ENCODE peak calls at places on chromosomes 12 and 14, in four cellular contexts. U, F, Q and L are unnamed samples.

GRCh38 chr12:122457627-122458026 is 35.2 kb upstream of the CLIP1 start:
- DNase-seq in Q (no peak), F (no peak), U (no peak), L (no peak)

GRCh38 chr12:2297004-2297403 is 244.2 kb downstream of the CACNA1C start:
- DNase-seq in F (no peak), U (no peak), Q (no peak), L (no peak)

GRCh38 chr14:96206461-96206860 is 1.8 kb downstream of the BDKRB2 start:
- DNase-seq in F (no peak), U (no peak), Q (no peak), L (no peak)

GRCh38 chr14:104978774-104979691 is 859 bp upstream of the AHNAK2 start:
- DNase-seq in F (no peak), U (no peak), Q (no peak), L (no peak)

GRCh38 chr14:33836203-33836894 is 114.5 kb downstream of the EGLN3 start:
- DNase-seq in F (peak), U (no peak), Q (no peak), L (no peak)

GRCh38 chr14:92759300-92759678 is 10.9 kb upstream of the LGMN start:
- DNase-seq in F (peak), Q (no peak), U (no peak), L (no peak)

GRCh38 chr12:120784804-120785203 is 59.2 kb downstream of the ACADS start:
- DNase-seq in U (no peak), Q (no peak), F (no peak), L (no peak)

GRCh38 chr12:83996671-83997070 is 915.9 kb downstream of the SLC6A15 start:
- DNase-seq in F (no peak), Q (no peak), U (no peak), L (no peak)

GRCh38 chr12:30026621-30027234 is 243.0 kb upstream of the TMTC1 start:
- DNase-seq in F (no peak), U (no peak), Q (no peak), L (no peak)

GRCh38 chr14:35044939-35045797 is 904 bp upstream of the FAM177A1 start:
- DNase-seq in U (no peak), Q (no peak), F (no peak), L (no peak)

GRCh38 chr12:64950899-64951298 is 126.5 kb downstream of the TBC1D30 start:
- DNase-seq in F (no peak), Q (no peak), U (no peak), L (no peak)

GRCh38 chr12:126784328-126784921 is 1482.5 kb upstream of the TMEM132C start:
- DNase-seq in F (peak), Q (no peak), U (peak), L (peak)

GRCh38 chr12:45336762-45337596 is 121.1 kb downstream of the ANO6 start:
- DNase-seq in F (peak), U (no peak), Q (no peak), L (no peak)

GRCh38 chr14:89833120-89833521 is 121.4 kb downstream of the EFCAB11 start:
- DNase-seq in Q (no peak), F (no peak), U (no peak), L (no peak)

GRCh38 chr14:80213602-80214001 is 2.3 kb upstream of the DIO2 start:
- DNase-seq in U (peak), Q (no peak), F (no peak), L (peak)

GRCh38 chr12:88703790-88704189 is 123.5 kb upstream of the KITLG start:
- DNase-seq in Q (no peak), F (no peak), U (no peak), L (no peak)

GRCh38 chr12:47651368-47652254 is 54.2 kb downstream of the RPAP3 start:
- DNase-seq in F (no peak), Q (peak), U (peak), L (peak)

GRCh38 chr14:56205906-56206305 is 87.7 kb downstream of the PELI2 start:
- DNase-seq in F (no peak), Q (no peak), U (no peak), L (no peak)

GRCh38 chr14:63551338-63551737 is 8.2 kb upstream of the PPP2R5E start:
- DNase-seq in F (no peak), Q (no peak), U (no peak), L (no peak)

GRCh38 chr12:5493018-5493417 is 61.1 kb downstream of the NTF3 start:
- DNase-seq in F (no peak), Q (no peak), U (no peak), L (no peak)

GRCh38 chr12:19750116-19750644 is 310.9 kb downstream of the AEBP2 start:
- DNase-seq in U (no peak), F (no peak), Q (no peak), L (no peak)

GRCh38 chr12:19740472-19741131 is 301.3 kb downstream of the AEBP2 start:
- DNase-seq in U (no peak), F (no peak), Q (no peak), L (no peak)

GRCh38 chr12:19746471-19746870 is 307.2 kb downstream of the AEBP2 start:
- DNase-seq in F (no peak), Q (no peak), U (no peak), L (no peak)

GRCh38 chr12:19741132-19741489 is 301.8 kb downstream of the AEBP2 start:
- DNase-seq in Q (no peak), U (no peak), F (no peak), L (no peak)

DNA sequence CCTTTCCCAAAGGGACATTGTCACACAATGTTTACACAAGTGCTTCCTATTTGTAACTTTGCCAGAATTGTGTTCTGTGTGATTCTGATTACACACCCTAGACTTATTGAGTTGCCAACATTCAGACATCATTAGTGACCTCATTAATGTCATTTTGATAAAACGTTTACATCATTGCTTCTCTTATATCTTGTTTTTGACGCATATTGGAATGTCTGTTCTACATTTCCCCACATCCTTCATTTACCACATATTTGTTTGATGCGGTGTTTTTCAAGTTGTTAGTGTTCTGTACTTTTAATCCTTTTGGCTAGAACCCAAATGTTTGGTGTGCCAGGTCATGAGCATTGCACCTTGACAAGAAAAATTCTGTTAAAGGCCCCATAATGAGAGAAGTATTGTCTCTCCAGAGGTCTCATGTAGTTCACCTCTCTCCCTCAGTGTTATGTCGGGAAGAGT is 305.5 kb downstream of the AEBP2 start:
- DNase-seq in Q (no peak), U (no peak), F (no peak), L (peak)
- TF ChIP-seq USF2 in Q (no peak), U (no peak), F (no peak), L (no peak)

GRCh38 chr14:68683326-68683725 is 109.5 kb downstream of the ZFP36L1 start:
- DNase-seq in U (no peak), Q (no peak), F (no peak), L (no peak)
- TF ChIP-seq RAD21 in U (no peak), Q (no peak), F (no peak), L (no peak)

DNA sequence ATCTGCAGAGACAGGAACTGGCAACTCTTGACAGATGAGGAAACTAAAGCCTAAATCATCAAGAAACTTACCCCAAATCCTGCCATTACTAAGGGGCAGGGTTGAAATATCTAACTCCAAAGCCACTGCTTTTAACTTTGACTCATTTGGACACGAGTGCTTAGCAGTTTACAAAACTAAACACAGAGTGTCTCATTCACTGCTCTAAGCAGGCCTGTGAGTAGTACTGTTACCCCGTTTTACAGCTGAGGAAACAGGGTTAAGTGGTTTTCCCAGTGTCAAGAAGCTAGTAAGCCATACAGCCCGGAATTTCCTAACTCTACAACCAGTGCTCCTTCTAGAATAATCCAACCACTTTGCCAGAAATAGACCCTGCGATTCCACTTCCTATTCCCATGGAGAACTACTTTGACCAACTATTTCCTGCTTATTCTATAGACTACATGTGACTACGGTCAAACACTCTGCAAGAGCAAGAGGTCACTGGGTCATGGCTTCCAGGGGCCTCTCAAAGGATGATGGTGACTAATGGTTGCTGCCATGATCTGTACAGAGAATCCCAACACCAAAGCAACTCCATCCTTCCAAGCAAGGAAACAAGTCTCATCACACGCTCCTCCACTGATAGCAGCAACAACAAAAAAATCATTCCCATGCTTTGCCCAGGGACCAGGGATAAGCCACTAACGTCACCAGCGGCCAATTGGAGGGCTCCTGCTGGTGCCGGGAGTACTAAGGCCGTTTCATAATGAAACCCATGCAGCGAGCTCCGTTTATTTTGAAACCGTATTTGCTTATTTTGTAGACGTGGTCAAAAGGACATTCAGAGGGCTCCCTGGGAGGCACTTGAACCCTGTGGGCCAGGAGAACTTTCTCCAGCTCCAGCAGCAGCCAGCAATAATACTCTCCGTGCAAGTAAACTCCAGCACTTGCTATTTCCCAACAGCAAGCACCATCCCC is 56.3 kb downstream of the NUAK1 start:
- DNase-seq in F (no peak), U (no peak), Q (no peak), L (no peak)
- TF ChIP-seq POLR2AphosphoS2 in F (no peak), U (no peak), Q (no peak), L (no peak)

GRCh38 chr14:82067221-82067620 is 533.6 kb upstream of the SEL1L start:
- DNase-seq in F (no peak), Q (no peak), U (no peak), L (no peak)

GRCh38 chr14:82070753-82071152 is 537.1 kb upstream of the SEL1L start:
- DNase-seq in U (no peak), Q (no peak), F (no peak), L (no peak)

GRCh38 chr14:82075566-82075965 is 541.9 kb upstream of the SEL1L start:
- DNase-seq in F (no peak), U (no peak), Q (no peak), L (no peak)

DNA sequence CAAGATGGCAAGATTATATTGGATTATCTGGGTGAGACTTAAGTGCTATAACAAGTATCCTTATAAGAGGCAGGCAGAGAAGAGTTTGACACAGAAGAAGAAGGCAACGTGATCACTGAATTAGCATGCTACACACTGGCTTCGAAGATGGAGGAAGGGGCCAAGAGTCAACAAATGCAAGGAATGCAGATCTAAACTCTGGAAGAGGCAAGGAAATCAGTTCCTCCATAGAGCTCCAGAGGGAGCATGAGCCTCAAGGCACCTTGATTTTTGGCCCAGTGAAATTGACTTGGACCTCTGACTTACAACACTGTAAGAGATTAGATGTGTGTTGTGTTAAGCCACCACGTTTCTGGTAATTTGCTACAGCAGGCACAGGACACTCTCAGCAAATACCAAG is 536.4 kb upstream of the SEL1L start:
- DNase-seq in U (no peak), F (no peak), Q (no peak), L (no peak)
- TF ChIP-seq USF2 in U (no peak), F (no peak), Q (no peak), L (no peak)

GRCh38 chr14:64675246-64675645 is 29.0 kb upstream of the PLEKHG3 start:
- DNase-seq in F (peak), Q (no peak), U (no peak), L (no peak)

GRCh38 chr14:64674829-64675228 is 29.4 kb upstream of the PLEKHG3 start:
- DNase-seq in U (no peak), Q (no peak), F (no peak), L (no peak)

GRCh38 chr14:64673329-64673728 is 30.9 kb upstream of the PLEKHG3 start:
- DNase-seq in U (no peak), F (no peak), Q (no peak), L (no peak)

GRCh38 chr14:64673748-64674147 is 30.5 kb upstream of the PLEKHG3 start:
- DNase-seq in U (no peak), Q (peak), F (no peak), L (no peak)

GRCh38 chr14:64671591-64671990 is 32.6 kb upstream of the PLEKHG3 start:
- DNase-seq in U (peak), Q (no peak), F (peak), L (peak)
- TF ChIP-seq RAD21 in U (peak), Q (peak), F (peak), L (peak)

GRCh38 chr14:46054526-46054925 is 597.1 kb downstream of the RPL10L start:
- DNase-seq in U (no peak), F (no peak), Q (no peak), L (no peak)
- TF ChIP-seq POLR2AphosphoS2 in U (no peak), F (no peak), Q (no peak), L (no peak)

GRCh38 chr12:71219224-71219623 is 61.4 kb upstream of the TSPAN8 start:
- DNase-seq in Q (no peak), F (no peak), U (no peak), L (no peak)

GRCh38 chr12:71214511-71215285 is 56.9 kb upstream of the TSPAN8 start:
- DNase-seq in F (no peak), Q (no peak), U (peak), L (no peak)

GRCh38 chr12:71220295-71220694 is 62.5 kb upstream of the TSPAN8 start:
- DNase-seq in U (no peak), F (no peak), Q (no peak), L (no peak)

GRCh38 chr12:71216725-71217579 is 59.2 kb upstream of the TSPAN8 start:
- DNase-seq in U (peak), F (peak), Q (no peak), L (peak)
- TF ChIP-seq USF2 in U (no peak), F (no peak), Q (no peak), L (no peak)

GRCh38 chr14:23093104-23093503 is 1.8 kb downstream of the ACIN1 start:
- DNase-seq in F (no peak), Q (no peak), U (no peak), L (no peak)

GRCh38 chr14:23093526-23093925 is 1.4 kb downstream of the ACIN1 start:
- DNase-seq in F (no peak), Q (no peak), U (no peak), L (no peak)

GRCh38 chr14:23095196-23096108 is at the start of gene C14orf119:
- DNase-seq in F (peak), U (peak), Q (peak), L (peak)

GRCh38 chr14:23093993-23094665 is 807 bp downstream of the ACIN1 start:
- DNase-seq in Q (no peak), U (no peak), F (no peak), L (no peak)

DNA sequence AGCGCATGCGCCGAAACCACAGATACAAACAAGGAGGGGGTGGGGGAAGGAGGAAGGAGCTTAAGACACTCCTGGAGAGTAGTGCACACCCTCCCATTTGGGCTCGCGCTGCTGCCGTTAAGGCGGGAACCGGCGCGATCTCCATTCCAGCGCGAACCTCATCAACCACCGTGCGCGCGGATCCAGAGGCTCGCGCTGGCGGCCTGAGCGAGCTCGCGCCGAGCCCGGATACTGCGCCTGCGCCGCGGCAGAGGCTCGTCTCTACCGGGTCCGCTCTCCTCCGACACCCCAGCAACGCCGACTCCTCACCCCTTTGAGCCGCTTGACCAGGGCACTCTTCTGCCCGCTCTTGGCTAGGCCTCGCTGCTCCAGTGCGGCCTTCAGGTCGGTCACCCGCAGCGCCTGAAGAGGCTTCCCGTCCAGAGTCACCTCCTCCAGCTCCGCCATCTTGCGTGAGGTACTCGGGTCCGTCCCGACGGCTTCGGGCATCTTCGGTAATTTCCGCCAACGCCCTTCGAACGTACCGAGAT is at the start of gene ACIN1:
- DNase-seq in U (peak), F (peak), Q (peak), L (no peak)
- TF ChIP-seq RAD21 in U (peak), F (peak), Q (no peak), L (no peak)

DNA sequence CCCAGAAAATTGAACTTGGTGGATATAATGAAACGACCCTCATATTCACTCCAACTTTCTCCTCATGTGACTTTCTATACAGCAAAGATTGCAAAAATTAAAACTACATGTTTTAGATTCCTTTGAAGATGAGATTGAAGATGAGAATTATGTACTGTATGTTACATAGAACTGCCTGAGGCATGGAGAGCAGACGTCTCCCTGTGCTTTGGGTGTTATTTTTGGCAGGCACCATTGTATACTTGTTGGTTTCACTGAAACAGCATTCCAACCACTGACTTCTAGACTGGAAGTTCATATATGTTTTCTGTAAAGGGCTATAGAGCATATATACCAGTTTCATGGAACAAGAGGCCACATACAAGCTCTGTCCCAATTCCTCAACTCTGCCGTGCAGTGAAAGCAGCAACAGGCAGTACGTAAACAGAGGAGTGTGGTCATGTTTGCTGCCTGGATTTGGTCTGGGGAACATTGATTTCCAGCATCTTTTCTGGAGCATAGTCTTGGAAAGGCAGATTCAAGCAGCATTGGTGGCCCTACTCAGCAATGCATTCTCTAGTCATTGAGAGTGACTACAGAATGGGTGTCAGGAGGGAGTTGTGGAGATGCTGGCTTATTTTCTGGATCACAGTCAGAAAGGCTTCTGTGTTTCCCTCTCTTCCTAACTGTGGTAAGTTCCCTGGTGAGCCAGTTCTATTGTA is 57.7 kb upstream of the CNTN1 start:
- DNase-seq in Q (no peak), F (no peak), U (no peak), L (no peak)
- TF ChIP-seq POLR2AphosphoS2 in Q (no peak), F (no peak), U (no peak), L (no peak)